ENCODE peak calls at places on chromosomes 6 and 20, in six cellular contexts. A is ovary; Z is colonic mucosa; V is WTC11; C is LoVo; P is stimulated activated CD4-positive, alpha-beta T cell treated with anti-CD3 and anti-CD28 coated beads, Interleukin-2, amount 100 ng/mL, for 48 hours. W is an unnamed sample.

GRCh38 chr6:501891-502601 is 110.5 kb downstream of the IRF4 start:
- DNase-seq in A (no peak), Z (no peak), V (no peak), C (peak), P (peak), W (no peak)

GRCh38 chr6:163137504-163137903 is 277.0 kb upstream of the QKI start:
- DNase-seq in A (no peak), Z (no peak), V (no peak), C (no peak), P (no peak), W (no peak)

GRCh38 chr6:142459267-142459666 is 157.5 kb downstream of the ADGRG6 start:
- DNase-seq in A (no peak), Z (no peak), V (no peak), C (no peak), P (no peak), W (no peak)

GRCh38 chr6:111712398-111712797 is 106.7 kb upstream of the TRAF3IP2 start:
- DNase-seq in A (peak), Z (no peak), V (no peak), C (no peak), P (no peak), W (peak)

GRCh38 chr20:46361386-46361785 is 45.0 kb downstream of the ELMO2 start:
- DNase-seq in A (no peak), Z (no peak), V (no peak), C (no peak), P (no peak), W (no peak)

GRCh38 chr6:167806061-167806700 is 20.5 kb upstream of the AFDN start:
- DNase-seq in A (no peak), Z (peak), V (no peak), C (peak), P (no peak), W (no peak)

GRCh38 chr20:24502184-24502583 is 32.8 kb downstream of the SYNDIG1 start:
- DNase-seq in A (no peak), Z (peak), V (no peak), C (no peak), P (no peak), W (no peak)

GRCh38 chr6:170210026-170210390 is 80.9 kb downstream of the DLL1 start:
- DNase-seq in A (no peak), Z (peak), V (no peak), C (no peak), P (no peak), W (no peak)

GRCh38 chr6:118799826-118800225 is 94.1 kb upstream of the ASF1A start:
- DNase-seq in A (no peak), Z (no peak), V (no peak), C (no peak), P (no peak), W (no peak)

GRCh38 chr20:38338849-38339520 is 7.3 kb upstream of the LBP start:
- DNase-seq in A (no peak), Z (no peak), V (peak), C (no peak), P (no peak), W (no peak)

GRCh38 chr6:16596890-16597331 is 164.3 kb downstream of the ATXN1 start:
- DNase-seq in A (no peak), Z (no peak), V (no peak), C (no peak), P (no peak), W (no peak)

GRCh38 chr20:52294106-52294628 is 102.6 kb upstream of the ZFP64 start:
- DNase-seq in A (no peak), Z (no peak), V (no peak), C (no peak), P (no peak), W (no peak)

GRCh38 chr20:63537525-63538203 is 488 bp upstream of the PTK6 start:
- DNase-seq in A (peak), Z (peak), V (peak), C (peak), P (peak), W (peak)